ENCODE peak calls at places on chromosomes 2 and 18, in eight cellular contexts. E is GM23338, B is ascending aorta, C is GM23248, A is thyroid gland, G is OCI-LY7, J is pancreas, M is caudate nucleus. Q is an unnamed sample.

GRCh38 chr2:38115216-38116012 is 39.5 kb upstream of the CYP1B1 start:
- DNase-seq in E (peak), B (no peak), C (peak), A (peak), G (peak), J (peak), M (peak), Q (no peak)

GRCh38 chr2:120763931-120764330 is 28.3 kb downstream of the GLI2 start:
- DNase-seq in E (no peak), B (no peak), C (no peak), A (no peak), G (no peak), J (no peak), M (no peak), Q (no peak)

GRCh38 chr2:10223471-10223870 is 79.2 kb upstream of the HPCAL1 start:
- DNase-seq in E (no peak), B (no peak), C (no peak), A (no peak), G (no peak), J (no peak), M (no peak), Q (no peak)

GRCh38 chr2:240319855-240320560 is 115.5 kb upstream of the GPC1 start:
- DNase-seq in E (no peak), B (no peak), C (peak), A (peak), G (no peak), J (no peak), M (no peak), Q (no peak)

GRCh38 chr2:221205103-221205502 is 367.0 kb downstream of the EPHA4 start:
- DNase-seq in E (no peak), B (no peak), C (no peak), A (no peak), G (no peak), J (no peak), M (no peak), Q (no peak)

GRCh38 chr2:105376010-105376409 is 22.8 kb downstream of the FHL2 start:
- DNase-seq in E (no peak), B (no peak), C (no peak), A (peak), G (no peak), J (no peak), M (no peak), Q (no peak)

GRCh38 chr2:37784071-37784758 is 112.8 kb upstream of the CDC42EP3 start:
- DNase-seq in E (no peak), B (no peak), C (no peak), A (no peak), G (no peak), J (no peak), M (no peak), Q (no peak)

GRCh38 chr2:158009425-158009824 is 92.3 kb upstream of the UPP2 start:
- DNase-seq in E (no peak), B (no peak), C (no peak), A (no peak), G (no peak), J (peak), M (no peak), Q (no peak)

GRCh38 chr18:12057419-12058039 is 36.1 kb upstream of the ANKRD62 start:
- DNase-seq in E (peak), B (no peak), C (no peak), A (no peak), G (no peak), J (no peak), M (no peak), Q (no peak)

GRCh38 chr2:192827735-192828134 is 633.0 kb upstream of the TMEFF2 start:
- DNase-seq in E (no peak), B (no peak), C (no peak), A (no peak), G (no peak), J (no peak), M (no peak), Q (no peak)

GRCh38 chr2:143603035-143603616 is 473.9 kb downstream of the ARHGAP15 start:
- DNase-seq in E (peak), B (no peak), C (no peak), A (no peak), G (no peak), J (no peak), M (no peak), Q (no peak)

GRCh38 chr2:158894078-158894477 is 74.4 kb upstream of the TANC1 start:
- DNase-seq in E (no peak), B (no peak), C (peak), A (no peak), G (no peak), J (no peak), M (no peak), Q (no peak)

GRCh38 chr2:55923091-55923977 is at the start of gene EFEMP1:
- DNase-seq in E (peak), B (no peak), C (peak), A (peak), G (no peak), J (peak), M (peak), Q (no peak)

GRCh38 chr2:241933175-241933911 is 63.8 kb downstream of the RTP5 start:
- DNase-seq in E (no peak), B (no peak), C (peak), A (peak), G (no peak), J (no peak), M (no peak), Q (no peak)

GRCh38 chr2:43484323-43484930 is 111.4 kb downstream of the THADA start:
- DNase-seq in E (peak), B (no peak), C (peak), A (no peak), G (peak), J (no peak), M (no peak), Q (no peak)

GRCh38 chr18:71831039-71831438 is 713.1 kb downstream of the CBLN2 start:
- DNase-seq in E (no peak), B (no peak), C (no peak), A (no peak), G (no peak), J (peak), M (no peak), Q (no peak)

GRCh38 chr2:134411828-134412638 is 158.2 kb downstream of the MGAT5 start:
- DNase-seq in E (peak), B (no peak), C (peak), A (peak), G (peak), J (peak), M (peak), Q (peak)

GRCh38 chr2:54176577-54176976 is 61.2 kb downstream of the ACYP2 start:
- DNase-seq in E (peak), B (no peak), C (peak), A (peak), G (peak), J (no peak), M (peak), Q (peak)

GRCh38 chr2:202194418-202194817 is 44.0 kb downstream of the SUMO1 start:
- DNase-seq in E (no peak), B (no peak), C (no peak), A (no peak), G (no peak), J (no peak), M (no peak), Q (no peak)

GRCh38 chr2:237431372-237431771 is 17.4 kb upstream of the COL6A3 start:
- DNase-seq in E (no peak), B (no peak), C (peak), A (no peak), G (no peak), J (no peak), M (no peak), Q (no peak)

GRCh38 chr18:37483221-37483971 is 82.2 kb downstream of the CELF4 start:
- DNase-seq in E (peak), B (no peak), C (peak), A (no peak), G (no peak), J (peak), M (no peak), Q (no peak)

GRCh38 chr2:27378096-27378808 is 2.3 kb downstream of the ZNF513 start:
- DNase-seq in E (peak), B (no peak), C (peak), A (peak), G (no peak), J (peak), M (no peak), Q (peak)
- H3K27ac ChIP-seq in E (peak), B (no peak), C (peak), A (no peak), G (no peak), J (no peak), M (no peak), Q (no peak)

DNA sequence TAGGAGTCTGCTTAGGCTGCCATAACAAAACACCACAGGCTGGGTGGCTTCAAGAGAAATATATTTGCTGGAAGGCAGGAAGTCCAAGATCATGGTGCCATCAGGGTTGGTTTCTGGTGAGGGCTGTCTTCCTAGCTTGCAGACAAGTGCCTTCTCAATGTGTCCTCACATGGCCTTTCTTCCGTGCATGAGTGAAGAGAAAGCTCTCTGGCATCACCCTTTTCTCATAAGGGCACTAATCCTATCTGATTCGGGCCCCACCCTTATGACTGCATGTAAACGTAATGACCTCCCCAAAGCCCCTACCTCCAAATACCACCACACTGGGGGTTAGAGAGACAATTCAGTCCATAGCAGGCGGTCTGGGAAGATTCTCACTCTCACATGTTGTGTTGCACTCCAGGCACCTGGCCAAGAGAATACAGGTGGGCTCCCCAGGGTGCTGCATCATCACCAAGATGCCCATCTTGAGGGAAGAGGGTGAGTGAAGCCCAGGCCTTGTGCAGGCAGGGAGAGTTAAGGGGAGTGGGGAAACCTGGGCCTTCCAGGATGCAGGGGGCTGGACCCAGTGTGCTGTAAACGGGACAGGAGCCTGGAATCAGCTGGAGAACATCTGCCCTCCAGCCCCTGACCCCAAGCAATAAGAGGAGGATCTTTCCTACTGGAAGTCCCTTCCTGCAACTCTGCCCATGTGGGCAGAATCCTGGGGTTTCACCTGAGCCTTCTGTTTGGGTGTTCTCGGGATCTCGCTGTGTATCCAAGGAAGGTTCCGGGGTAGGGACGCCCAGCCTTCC is 10.2 kb downstream of the CATIP start:
- DNase-seq in E (no peak), B (no peak), C (no peak), A (no peak), G (no peak), J (no peak), M (no peak), Q (no peak)
- H3K27ac ChIP-seq in E (peak), B (peak), C (no peak), A (peak), G (peak), J (peak), M (peak), Q (peak)

GRCh38 chr2:47293967-47294366 is 109.0 kb upstream of the MSH2 start:
- DNase-seq in E (no peak), B (no peak), C (no peak), A (no peak), G (no peak), J (no peak), M (no peak), Q (no peak)

GRCh38 chr2:47295981-47296350 is 107.0 kb upstream of the MSH2 start:
- DNase-seq in E (no peak), B (no peak), C (no peak), A (no peak), G (no peak), J (no peak), M (no peak), Q (no peak)

GRCh38 chr2:47298739-47299138 is 104.2 kb upstream of the MSH2 start:
- DNase-seq in E (no peak), B (no peak), C (no peak), A (no peak), G (no peak), J (no peak), M (no peak), Q (no peak)

GRCh38 chr2:47297767-47298401 is 105.1 kb upstream of the MSH2 start:
- DNase-seq in E (no peak), B (no peak), C (no peak), A (no peak), G (no peak), J (no peak), M (no peak), Q (no peak)

GRCh38 chr2:47295133-47295980 is 107.6 kb upstream of the MSH2 start:
- DNase-seq in E (no peak), B (no peak), C (no peak), A (no peak), G (no peak), J (no peak), M (no peak), Q (no peak)
- H3K27ac ChIP-seq in E (no peak), B (no peak), C (no peak), A (no peak), G (no peak), J (no peak), M (no peak), Q (peak)

GRCh38 chr2:32990556-32990955 is 43.8 kb downstream of the LTBP1 start:
- DNase-seq in E (no peak), B (no peak), C (no peak), A (no peak), G (no peak), J (no peak), M (no peak), Q (no peak)
- H3K27ac ChIP-seq in E (no peak), B (no peak), C (no peak), A (no peak), G (no peak), J (no peak), M (no peak), Q (no peak)

Q was measured in substantia nigra.